ENCODE peak calls at places on chromosomes 12 and 14, in four cellular contexts. K is iPS-NIHi11, W is WERI-Rb-1, G is left ventricle myocardium inferior. L is an unnamed sample.
A peak's percentile ranks its signal among the peaks of the same experiment; 100 is the strongest.

GRCh38 chr12:92039048-92039447 is 106.6 kb downstream of the BTG1 start:
- DNase-seq in W (no peak), K (no peak), G (no peak), L (no peak)

GRCh38 chr12:117699575-117699974 is 269.2 kb downstream of the KSR2 start:
- DNase-seq in W (no peak), K (no peak), G (no peak), L (no peak)

GRCh38 chr12:96862326-96862725 is 44.7 kb upstream of the NEDD1 start:
- DNase-seq in K (no peak), G (no peak), W (no peak), L (no peak)

GRCh38 chr14:20144820-20145219 is 6.2 kb downstream of the OR4N5 start:
- DNase-seq in G (no peak), K (no peak), W (no peak), L (no peak)

GRCh38 chr12:53268009-53268636 is at the start of gene ESPL1:
- DNase-seq in W (peak; percentile 81), G (peak; percentile 69), K (peak; percentile 99), L (peak; percentile 90)

GRCh38 chr14:70782361-70782760 is 27.0 kb downstream of the MAP3K9 start:
- DNase-seq in G (no peak), K (no peak), W (no peak), L (no peak)

GRCh38 chr12:124318336-124319020 is 23.6 kb downstream of the RFLNA start:
- DNase-seq in W (no peak), K (no peak), G (no peak), L (no peak)

GRCh38 chr12:71441350-71441748 is 1.8 kb downstream of the LGR5 start:
- DNase-seq in K (no peak), W (no peak), G (no peak), L (no peak)

GRCh38 chr14:52686176-52686575 is 9.2 kb downstream of the ERO1A start:
- DNase-seq in W (no peak), K (no peak), G (no peak), L (no peak)

GRCh38 chr12:57254506-57255280 is 3.7 kb upstream of the STAC3 start:
- DNase-seq in W (no peak), K (no peak), G (no peak), L (no peak)

GRCh38 chr14:63752449-63753169 is 24.7 kb upstream of the SGPP1 start:
- DNase-seq in G (no peak), W (no peak), K (no peak), L (no peak)

GRCh38 chr14:105075364-105076295 is 10.4 kb upstream of the GPR132 start:
- DNase-seq in K (peak; percentile 63), W (peak; percentile 89), G (peak; percentile 68), L (peak; percentile 75)

GRCh38 chr12:45049912-45050318 is 984 bp downstream of the DBX2 start:
- DNase-seq in W (no peak), K (no peak), G (no peak), L (peak; percentile 1)